ENCODE peak calls at places on chromosomes 6 and 20, in four cellular contexts. Y is iris pigment epithelial cell; E is SW 1271; I is stimulated activated naive B cell treated with anti-CD40 and anti-IgM and Interleukin-4, amounts not matched to agents 10 μg/mL and 1 μg/mL and 100 μg/mL, for 72 hours. O is an unnamed sample.

GRCh38 chr6:52573295-52573694 is 3.6 kb downstream of the TRAM2 start:
- DNase-seq in Y (no peak), E (peak), I (no peak), O (no peak)

GRCh38 chr6:139568956-139569538 is 194.6 kb upstream of the CITED2 start:
- DNase-seq in Y (peak), E (peak), I (no peak), O (no peak)

GRCh38 chr20:44730441-44730840 is 15.2 kb upstream of the KCNK15 start:
- DNase-seq in Y (peak), E (peak), I (no peak), O (no peak)

GRCh38 chr6:150252714-150253444 is 110.0 kb downstream of the PPP1R14C start:
- DNase-seq in Y (peak), E (no peak), I (no peak), O (no peak)

GRCh38 chr20:45377191-45377775 is 842 bp downstream of the TP53TG5 start:
- DNase-seq in Y (no peak), E (no peak), I (no peak), O (no peak)

GRCh38 chr6:26457407-26457795 is 354 bp upstream of the BTN2A1 start:
- DNase-seq in Y (no peak), E (no peak), I (no peak), O (peak)

GRCh38 chr6:83859410-83860346 is at the start of gene CYB5R4:
- DNase-seq in Y (peak), E (peak), I (peak), O (peak)

GRCh38 chr6:27617046-27617687 is 144.3 kb upstream of the ZNF184 start:
- DNase-seq in Y (peak), E (no peak), I (no peak), O (no peak)

GRCh38 chr6:92150560-92150959 is 1268.8 kb downstream of the EPHA7 start:
- DNase-seq in Y (no peak), E (no peak), I (no peak), O (no peak)

GRCh38 chr20:23515250-23515939 is 24.5 kb downstream of the CST8 start:
- DNase-seq in Y (peak), E (no peak), I (no peak), O (no peak)

O was measured in testis.